ENCODE peak calls at places on chromosomes 5 and 9, in four cellular contexts. C is trophoblast cell, W is AG10803, L is ascending aorta. H is an unnamed sample.

GRCh38 chr9:91163773-91164471 is 197.8 kb downstream of the AUH start:
- DNase-seq in C (no peak), W (no peak), L (peak), H (no peak)

GRCh38 chr9:3894764-3895163 is 369.0 kb upstream of the RFX3 start:
- DNase-seq in C (no peak), W (peak), L (no peak), H (peak)

GRCh38 chr9:94085062-94085639 is 887 bp downstream of the PTPDC1 start:
- DNase-seq in C (no peak), W (peak), L (no peak), H (peak)

GRCh38 chr5:112657804-112658203 is 79.9 kb upstream of the APC start:
- DNase-seq in C (no peak), W (no peak), L (no peak), H (no peak)

GRCh38 chr5:83474170-83474796 is 2.7 kb downstream of the VCAN start:
- DNase-seq in C (peak), W (peak), L (peak), H (peak)

GRCh38 chr9:137278061-137278912 is 761 bp downstream of the TOR4A start:
- DNase-seq in C (no peak), W (no peak), L (no peak), H (no peak)

GRCh38 chr5:167634432-167634831 is 657.0 kb upstream of the WWC1 start:
- DNase-seq in C (no peak), W (peak), L (no peak), H (no peak)

GRCh38 chr5:68652507-68652906 is 437.0 kb downstream of the PIK3R1 start:
- DNase-seq in C (peak), W (peak), L (no peak), H (peak)

GRCh38 chr9:5958273-5958672 is 57.2 kb downstream of the RANBP6 start:
- DNase-seq in C (no peak), W (no peak), L (no peak), H (no peak)

GRCh38 chr5:79929095-79929494 is 62.0 kb downstream of the MTX3 start:
- DNase-seq in C (no peak), W (no peak), L (no peak), H (no peak)

GRCh38 chr5:128227984-128228383 is 144.4 kb downstream of the SLC12A2 start:
- DNase-seq in C (no peak), W (peak), L (no peak), H (peak)

GRCh38 chr9:105194234-105194633 is 50.2 kb upstream of the SLC44A1 start:
- DNase-seq in C (peak), W (no peak), L (no peak), H (no peak)

GRCh38 chr5:178472138-178472537 is 118.1 kb downstream of the COL23A1 start:
- DNase-seq in C (no peak), W (no peak), L (no peak), H (no peak)

GRCh38 chr9:24939099-24939850 is 393.6 kb upstream of the IZUMO3 start:
- DNase-seq in C (peak), W (no peak), L (no peak), H (no peak)

GRCh38 chr9:125992557-125992956 is 245.4 kb downstream of the PBX3 start:
- DNase-seq in C (no peak), W (no peak), L (peak), H (no peak)

GRCh38 chr5:150133581-150134197 is 22.0 kb downstream of the PDGFRB start:
- DNase-seq in C (no peak), W (no peak), L (no peak), H (no peak)

GRCh38 chr5:74063821-74064598 is 438.0 kb downstream of the ARHGEF28 start:
- DNase-seq in C (peak), W (peak), L (no peak), H (peak)

GRCh38 chr5:72301557-72301956 is 18.5 kb downstream of the MRPS27 start:
- DNase-seq in C (no peak), W (no peak), L (no peak), H (no peak)

GRCh38 chr9:89497181-89497963 is 541 bp downstream of the SEMA4D start:
- DNase-seq in C (peak), W (no peak), L (no peak), H (no peak)

GRCh38 chr5:849651-850301 is 1.0 kb downstream of the ZDHHC11 start:
- DNase-seq in C (peak), W (no peak), L (no peak), H (no peak)

GRCh38 chr5:71663570-71663969 is 55.5 kb upstream of the CARTPT start:
- DNase-seq in C (no peak), W (no peak), L (no peak), H (no peak)

GRCh38 chr9:5563886-5564285 is 53.6 kb downstream of the PDCD1LG2 start:
- DNase-seq in C (no peak), W (no peak), L (no peak), H (peak)

GRCh38 chr5:669111-669841 is 23.9 kb downstream of the TPPP start:
- DNase-seq in C (peak), W (peak), L (no peak), H (no peak)

GRCh38 chr5:55226934-55227737 is at the start of gene MCIDAS:
- DNase-seq in C (peak), W (peak), L (no peak), H (peak)

GRCh38 chr5:66307647-66308257 is 163.7 kb downstream of the SREK1 start:
- DNase-seq in C (peak), W (peak), L (no peak), H (no peak)

GRCh38 chr9:136010615-136011341 is 49.6 kb upstream of the UBAC1 start:
- DNase-seq in C (no peak), W (no peak), L (no peak), H (no peak)

GRCh38 chr5:146233441-146233840 is 30.0 kb downstream of the RBM27 start:
- DNase-seq in C (no peak), W (no peak), L (peak), H (peak)

GRCh38 chr9:115593587-115594091 is 475.7 kb upstream of the TNC start:
- DNase-seq in C (peak), W (peak), L (no peak), H (no peak)

GRCh38 chr9:26940779-26941178 is 6.3 kb downstream of the PLAA start:
- DNase-seq in C (no peak), W (no peak), L (no peak), H (no peak)

GRCh38 chr5:124736111-124736813 is 10.2 kb downstream of the ZNF608 start:
- DNase-seq in C (no peak), W (peak), L (no peak), H (peak)
- H3K4me3 ChIP-seq in C (no peak), W (no peak), L (peak), H (peak)

GRCh38 chr9:112097712-112098688 is 77.1 kb downstream of the SUSD1 start:
- DNase-seq in C (peak), W (peak), L (peak), H (peak)
- H3K4me3 ChIP-seq in C (no peak), W (no peak), L (no peak), H (no peak)

GRCh38 chr5:132225165-132226032 is 2.3 kb downstream of the P4HA2 start:
- DNase-seq in C (peak), W (peak), L (peak), H (peak)
- H3K4me3 ChIP-seq in C (no peak), W (peak), L (peak), H (no peak)

GRCh38 chr9:86575825-86576488 is 221.7 kb upstream of the TUT7 start:
- DNase-seq in C (no peak), W (no peak), L (no peak), H (no peak)

GRCh38 chr9:86577420-86578333 is 223.5 kb upstream of the TUT7 start:
- DNase-seq in C (no peak), W (no peak), L (no peak), H (no peak)

GRCh38 chr9:86573886-86574285 is 219.7 kb upstream of the TUT7 start:
- DNase-seq in C (no peak), W (peak), L (no peak), H (no peak)

GRCh38 chr9:86572904-86573303 is 218.7 kb upstream of the TUT7 start:
- DNase-seq in C (no peak), W (no peak), L (no peak), H (no peak)

GRCh38 chr9:86575137-86575536 is 220.9 kb upstream of the TUT7 start:
- DNase-seq in C (no peak), W (no peak), L (no peak), H (no peak)
- H3K4me3 ChIP-seq in C (no peak), W (no peak), L (no peak), H (no peak)

DNA sequence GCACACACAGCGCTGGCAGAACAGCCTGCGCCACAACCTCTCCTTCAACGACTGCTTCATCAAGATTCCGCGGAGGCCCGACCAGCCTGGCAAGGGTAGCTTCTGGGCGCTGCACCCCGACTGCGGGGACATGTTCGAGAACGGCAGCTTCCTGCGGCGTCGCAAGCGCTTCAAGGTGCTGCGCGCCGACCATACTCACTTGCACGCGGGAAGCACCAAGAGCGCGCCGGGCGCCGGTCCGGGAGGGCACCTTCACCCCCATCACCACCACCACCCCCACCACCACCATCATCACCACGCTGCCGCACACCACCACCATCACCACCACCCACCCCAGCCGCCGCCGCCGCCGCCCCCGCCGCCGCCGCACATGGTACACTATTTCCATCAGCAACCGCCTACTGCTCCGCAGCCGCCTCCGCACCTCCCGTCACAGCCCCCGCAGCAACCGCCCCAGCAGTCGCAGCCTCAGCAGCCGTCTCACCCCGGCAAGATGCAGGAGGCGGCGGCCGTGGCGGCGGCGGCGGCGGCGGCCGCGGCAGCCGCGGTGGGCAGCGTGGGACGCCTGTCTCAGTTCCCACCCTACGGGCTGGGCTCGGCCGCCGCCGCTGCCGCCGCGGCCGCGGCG is 469 bp downstream of the FOXB2 start:
- DNase-seq in C (no peak), W (no peak), L (no peak), H (no peak)
- H3K4me3 ChIP-seq in C (no peak), W (no peak), L (peak), H (no peak)

GRCh38 chr5:171336486-171337206 is 27.6 kb downstream of the TLX3 start:
- DNase-seq in C (peak), W (peak), L (no peak), H (peak)
- H3K4me3 ChIP-seq in C (no peak), W (peak), L (peak), H (peak)